ENCODE peak calls at places on chromosomes 6 and 20, in five cellular contexts. One of them, this sample, is unnamed.

GRCh38 chr6:134195164-134195906 is 122.6 kb downstream of the SGK1 start:
- DNase-seq in transverse colon: no peak
- DNase-seq in adrenal gland: no peak
- DNase-seq in IMR-90: peak; percentile 61
- DNase-seq in Peyer's patch: no peak
- DNase-seq in this sample: no peak

GRCh38 chr6:84847349-84848160 is 83.2 kb upstream of the TBX18 start:
- DNase-seq in transverse colon: no peak
- DNase-seq in adrenal gland: no peak
- DNase-seq in IMR-90: no peak
- DNase-seq in Peyer's patch: no peak
- DNase-seq in this sample: no peak

GRCh38 chr6:21826031-21826430 is 232.5 kb downstream of the SOX4 start:
- DNase-seq in transverse colon: no peak
- DNase-seq in adrenal gland: no peak
- DNase-seq in IMR-90: peak; percentile 42
- DNase-seq in Peyer's patch: no peak
- DNase-seq in this sample: no peak

GRCh38 chr6:44064089-44064947 is 62.9 kb downstream of the MRPL14 start:
- DNase-seq in transverse colon: peak; percentile 34
- DNase-seq in adrenal gland: peak; percentile 93
- DNase-seq in IMR-90: peak; percentile 100
- DNase-seq in Peyer's patch: no peak
- DNase-seq in this sample: no peak

GRCh38 chr20:2741463-2741862 is 48.9 kb downstream of the EBF4 start:
- DNase-seq in transverse colon: no peak
- DNase-seq in adrenal gland: no peak
- DNase-seq in IMR-90: no peak
- DNase-seq in Peyer's patch: no peak
- DNase-seq in this sample: no peak

GRCh38 chr6:21846541-21847451 is 253.2 kb downstream of the SOX4 start:
- DNase-seq in transverse colon: no peak
- DNase-seq in adrenal gland: no peak
- DNase-seq in IMR-90: peak; percentile 37
- DNase-seq in Peyer's patch: no peak
- DNase-seq in this sample: no peak

GRCh38 chr6:90179190-90180169 is 117.2 kb downstream of the BACH2 start:
- DNase-seq in transverse colon: no peak
- DNase-seq in adrenal gland: no peak
- DNase-seq in IMR-90: no peak
- DNase-seq in Peyer's patch: no peak
- DNase-seq in this sample: no peak

GRCh38 chr20:51326241-51326819 is 216.2 kb downstream of the NFATC2 start:
- DNase-seq in transverse colon: peak; percentile 44
- DNase-seq in adrenal gland: no peak
- DNase-seq in IMR-90: peak; percentile 76
- DNase-seq in Peyer's patch: peak; percentile 58
- DNase-seq in this sample: no peak

GRCh38 chr20:57627972-57628650 is 7.9 kb upstream of the ZBP1 start:
- DNase-seq in transverse colon: peak; percentile 44
- DNase-seq in adrenal gland: peak; percentile 50
- DNase-seq in IMR-90: peak; percentile 41
- DNase-seq in Peyer's patch: no peak
- DNase-seq in this sample: peak; percentile 58

GRCh38 chr6:138526822-138527235 is 27.5 kb upstream of the NHSL1 start:
- DNase-seq in transverse colon: no peak
- DNase-seq in adrenal gland: no peak
- DNase-seq in IMR-90: no peak
- DNase-seq in Peyer's patch: no peak
- DNase-seq in this sample: no peak

GRCh38 chr6:85677243-85677956 is 34.7 kb upstream of the SYNCRIP start:
- DNase-seq in transverse colon: no peak
- DNase-seq in adrenal gland: no peak
- DNase-seq in IMR-90: no peak
- DNase-seq in Peyer's patch: no peak
- DNase-seq in this sample: no peak

GRCh38 chr20:11585752-11586352 is 331.8 kb upstream of the BTBD3 start:
- DNase-seq in transverse colon: no peak
- DNase-seq in adrenal gland: no peak
- DNase-seq in IMR-90: peak; percentile 22
- DNase-seq in Peyer's patch: no peak
- DNase-seq in this sample: no peak

GRCh38 chr20:44629017-44629385 is 22.5 kb downstream of the ADA start:
- DNase-seq in transverse colon: no peak
- DNase-seq in adrenal gland: no peak
- DNase-seq in IMR-90: no peak
- DNase-seq in Peyer's patch: no peak
- DNase-seq in this sample: no peak

GRCh38 chr20:14337400-14338171 is at the start of gene FLRT3:
- DNase-seq in transverse colon: peak; percentile 79
- DNase-seq in adrenal gland: peak; percentile 81
- DNase-seq in IMR-90: peak; percentile 96
- DNase-seq in Peyer's patch: peak; percentile 68
- DNase-seq in this sample: peak; percentile 86

GRCh38 chr6:9540534-9541126 is 874.2 kb downstream of the TFAP2A start:
- DNase-seq in transverse colon: no peak
- DNase-seq in adrenal gland: no peak
- DNase-seq in IMR-90: peak; percentile 67
- DNase-seq in Peyer's patch: no peak
- DNase-seq in this sample: no peak

GRCh38 chr20:41142914-41143313 is 5.6 kb downstream of the PLCG1 start:
- DNase-seq in transverse colon: peak; percentile 25
- DNase-seq in adrenal gland: no peak
- DNase-seq in IMR-90: no peak
- DNase-seq in Peyer's patch: peak; percentile 36
- DNase-seq in this sample: no peak

GRCh38 chr6:158703121-158703839 is 53.4 kb downstream of the SYTL3 start:
- DNase-seq in transverse colon: no peak
- DNase-seq in adrenal gland: no peak
- DNase-seq in IMR-90: no peak
- DNase-seq in Peyer's patch: no peak
- DNase-seq in this sample: peak; percentile 90

GRCh38 chr20:60637801-60638200 is 614.3 kb upstream of the CDH4 start:
- DNase-seq in transverse colon: no peak
- DNase-seq in adrenal gland: no peak
- DNase-seq in IMR-90: no peak
- DNase-seq in Peyer's patch: no peak
- DNase-seq in this sample: no peak

GRCh38 chr6:105740946-105741605 is 338.2 kb upstream of the PREP start:
- DNase-seq in transverse colon: no peak
- DNase-seq in adrenal gland: peak; percentile 25
- DNase-seq in IMR-90: peak; percentile 31
- DNase-seq in Peyer's patch: no peak
- DNase-seq in this sample: no peak

GRCh38 chr20:10619427-10619826 is 54.4 kb downstream of the JAG1 start:
- DNase-seq in transverse colon: no peak
- DNase-seq in adrenal gland: no peak
- DNase-seq in IMR-90: peak; percentile 92
- DNase-seq in Peyer's patch: no peak
- DNase-seq in this sample: no peak

GRCh38 chr20:61731363-61732181 is 334.1 kb downstream of the TAF4 start:
- DNase-seq in transverse colon: no peak
- DNase-seq in adrenal gland: no peak
- DNase-seq in IMR-90: peak; percentile 72
- DNase-seq in Peyer's patch: peak; percentile 7
- DNase-seq in this sample: no peak

GRCh38 chr6:153625089-153625488 is 414.0 kb upstream of the OPRM1 start:
- DNase-seq in transverse colon: no peak
- DNase-seq in adrenal gland: no peak
- DNase-seq in IMR-90: no peak
- DNase-seq in Peyer's patch: no peak
- DNase-seq in this sample: no peak

GRCh38 chr6:87736809-87737540 is 34.9 kb upstream of the AKIRIN2 start:
- DNase-seq in transverse colon: no peak
- DNase-seq in adrenal gland: no peak
- DNase-seq in IMR-90: no peak
- DNase-seq in Peyer's patch: no peak
- DNase-seq in this sample: no peak

GRCh38 chr6:109397020-109397419 is 14.8 kb upstream of the CD164 start:
- DNase-seq in transverse colon: no peak
- DNase-seq in adrenal gland: no peak
- DNase-seq in IMR-90: peak; percentile 44
- DNase-seq in Peyer's patch: no peak
- DNase-seq in this sample: peak; percentile 37

GRCh38 chr20:45798935-45799642 is 7.3 kb downstream of the DNTTIP1 start:
- DNase-seq in transverse colon: peak; percentile 73
- DNase-seq in adrenal gland: peak; percentile 64
- DNase-seq in IMR-90: peak; percentile 42
- DNase-seq in Peyer's patch: peak; percentile 62
- DNase-seq in this sample: no peak

GRCh38 chr20:57785720-57786119 is 75.9 kb upstream of the PMEPA1 start:
- DNase-seq in transverse colon: no peak
- DNase-seq in adrenal gland: no peak
- DNase-seq in IMR-90: no peak
- DNase-seq in Peyer's patch: no peak
- DNase-seq in this sample: peak; percentile 59

GRCh38 chr6:53544050-53544499 is 826 bp downstream of the GCLC start:
- DNase-seq in transverse colon: no peak
- DNase-seq in adrenal gland: no peak
- DNase-seq in IMR-90: peak; percentile 27
- DNase-seq in Peyer's patch: no peak
- DNase-seq in this sample: peak; percentile 87

GRCh38 chr6:160227038-160227768 is 31.4 kb downstream of the SLC22A2 start:
- DNase-seq in transverse colon: no peak
- DNase-seq in adrenal gland: no peak
- DNase-seq in IMR-90: no peak
- DNase-seq in Peyer's patch: no peak
- DNase-seq in this sample: no peak

GRCh38 chr20:38167851-38168760 is 3.0 kb upstream of the TGM2 start:
- DNase-seq in transverse colon: peak; percentile 55
- DNase-seq in adrenal gland: peak; percentile 76
- DNase-seq in IMR-90: peak; percentile 96
- DNase-seq in Peyer's patch: no peak
- DNase-seq in this sample: no peak

GRCh38 chr6:36207155-36207554 is 10.6 kb downstream of the BRPF3 start:
- DNase-seq in transverse colon: peak; percentile 54
- DNase-seq in adrenal gland: no peak
- DNase-seq in IMR-90: no peak
- DNase-seq in Peyer's patch: no peak
- DNase-seq in this sample: no peak

GRCh38 chr6:41791984-41792383 is 4.5 kb downstream of the TOMM6 start:
- DNase-seq in transverse colon: no peak
- DNase-seq in adrenal gland: no peak
- DNase-seq in IMR-90: no peak
- DNase-seq in Peyer's patch: no peak
- DNase-seq in this sample: peak; percentile 29
- TF ChIP-seq POLR2A in transverse colon: no peak
- TF ChIP-seq POLR2A in adrenal gland: no peak
- TF ChIP-seq POLR2A in IMR-90: no peak
- TF ChIP-seq POLR2A in Peyer's patch: no peak
- TF ChIP-seq POLR2A in this sample: no peak

DNA sequence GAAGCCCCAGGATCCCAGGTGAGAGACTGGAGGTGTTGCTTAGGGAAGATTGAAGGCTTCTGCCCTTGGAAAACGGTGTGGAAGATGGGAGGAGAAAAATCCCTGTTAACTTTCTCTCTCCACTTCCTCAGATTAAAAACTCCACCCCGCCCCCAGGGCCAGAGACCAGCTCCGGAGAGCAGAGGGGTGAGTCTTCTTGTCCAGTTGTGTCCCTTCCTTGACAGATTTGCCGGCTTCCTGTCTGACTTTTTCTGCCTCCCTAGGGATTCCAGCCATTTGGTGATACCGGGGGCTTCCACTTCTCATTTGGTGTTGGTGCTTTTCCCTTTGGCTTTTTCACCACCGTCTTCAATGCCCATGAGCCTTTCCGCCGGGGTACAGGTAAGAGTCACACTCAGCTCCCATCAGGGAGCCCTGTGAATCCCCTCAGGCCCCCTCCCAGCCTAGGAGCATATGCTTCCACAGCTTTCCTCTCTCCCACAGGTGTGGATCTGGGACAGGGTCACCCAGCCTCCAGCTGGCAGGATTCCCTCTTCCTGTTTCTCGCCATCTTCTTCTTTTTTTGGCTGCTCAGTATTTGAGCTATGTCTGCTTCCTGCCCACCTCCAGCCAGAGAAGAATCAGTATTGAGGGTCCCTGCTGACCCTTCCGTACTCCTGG is 1.7 kb downstream of the RNF5 start:
- DNase-seq in transverse colon: no peak
- DNase-seq in adrenal gland: peak; percentile 18
- DNase-seq in IMR-90: no peak
- DNase-seq in Peyer's patch: no peak
- DNase-seq in this sample: no peak
- H3K4me3 ChIP-seq in transverse colon: no peak overlapping the region
- H3K4me3 ChIP-seq in adrenal gland: no peak overlapping the region
- H3K4me3 ChIP-seq in IMR-90: no peak overlapping the region
- H3K4me3 ChIP-seq in Peyer's patch: no peak overlapping the region
- H3K4me3 ChIP-seq in this sample: no peak overlapping the region

DNA sequence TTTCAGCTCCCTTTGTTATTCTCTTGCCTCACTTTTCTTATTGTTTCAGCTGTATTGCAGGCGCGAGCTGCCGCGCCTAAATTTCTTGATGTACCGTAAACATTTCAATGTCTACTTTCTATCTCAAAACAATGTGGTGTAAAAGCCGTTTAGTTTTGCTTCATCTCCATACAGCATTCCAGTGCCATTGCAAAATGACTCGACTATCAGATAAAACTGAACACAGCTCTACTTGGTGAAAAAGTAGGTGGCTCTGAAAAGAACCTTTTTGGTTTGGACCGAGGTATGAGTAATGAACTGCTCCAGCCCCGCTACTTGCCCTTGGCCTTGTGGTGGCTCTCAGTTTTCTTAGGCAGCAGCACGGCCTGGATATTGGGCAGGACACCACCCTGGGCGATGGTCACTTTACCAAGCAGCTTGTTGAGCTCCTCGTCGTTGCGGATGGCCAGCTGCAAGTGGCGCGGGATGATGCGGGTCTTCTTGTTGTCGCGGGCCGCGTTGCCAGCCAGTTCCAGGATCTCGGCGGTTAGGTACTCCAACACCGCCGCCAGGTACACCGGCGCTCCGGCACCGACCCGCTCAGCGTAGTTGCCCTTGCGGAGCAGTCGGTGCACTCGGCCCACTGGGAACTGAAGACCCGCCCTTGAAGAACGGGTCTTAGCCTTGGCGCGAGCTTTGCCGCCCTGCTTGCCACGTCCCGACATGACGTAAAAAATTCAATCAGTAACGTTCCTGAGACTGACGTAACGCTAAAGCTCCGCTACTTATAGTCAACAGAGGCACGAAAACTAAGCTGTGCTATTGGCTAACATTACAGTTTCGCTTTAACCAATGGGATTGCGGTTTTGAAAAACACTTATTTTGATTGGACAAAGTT is 74.3 kb downstream of the OR2B2 start:
- DNase-seq in transverse colon: peak; percentile 87
- DNase-seq in adrenal gland: peak; percentile 87
- DNase-seq in IMR-90: peak; percentile 100
- DNase-seq in Peyer's patch: peak; percentile 85
- DNase-seq in this sample: peak; percentile 86
- TF ChIP-seq POLR2A in transverse colon: no peak
- TF ChIP-seq POLR2A in adrenal gland: peak; percentile 94
- TF ChIP-seq POLR2A in IMR-90: peak; percentile 90
- TF ChIP-seq POLR2A in Peyer's patch: no peak
- TF ChIP-seq POLR2A in this sample: peak; percentile 54

DNA sequence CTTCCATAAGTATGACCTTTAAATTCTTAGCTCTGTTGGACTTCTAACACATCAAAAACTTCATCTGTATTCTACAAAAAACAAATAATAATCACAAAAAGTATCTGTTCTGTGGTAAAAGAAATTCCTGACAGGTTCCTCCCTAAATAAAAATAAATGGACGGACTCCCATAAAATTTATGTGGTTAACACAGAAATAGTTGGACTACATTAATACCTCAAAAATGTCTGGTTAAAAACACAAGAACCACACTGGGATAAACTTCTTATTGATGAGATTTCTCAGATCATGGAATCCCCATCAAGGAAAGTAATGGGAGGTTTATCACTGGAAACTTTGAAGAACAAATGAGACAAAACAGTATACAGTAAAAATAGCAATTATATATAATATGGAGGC is 172.4 kb downstream of the MOXD1 start:
- DNase-seq in transverse colon: no peak
- DNase-seq in adrenal gland: no peak
- DNase-seq in IMR-90: peak; percentile 40
- DNase-seq in Peyer's patch: no peak
- DNase-seq in this sample: no peak
- H3K4me3 ChIP-seq in transverse colon: no peak overlapping the region
- H3K4me3 ChIP-seq in adrenal gland: no peak overlapping the region
- H3K4me3 ChIP-seq in IMR-90: no peak overlapping the region
- H3K4me3 ChIP-seq in Peyer's patch: no peak overlapping the region
- H3K4me3 ChIP-seq in this sample: no peak overlapping the region

This sample was measured in lower leg skin.